ENCODE peak calls at places on chromosomes 3 and 15, in four cellular contexts. L, V, R and Z are unnamed samples.

GRCh38 chr3:5304789-5305680 is 117.5 kb downstream of the EDEM1 start:
- DNase-seq in L (peak), V (no peak), R (peak), Z (peak)

GRCh38 chr15:43204016-43204901 is 16.6 kb downstream of the EPB42 start:
- DNase-seq in L (no peak), V (no peak), R (peak), Z (peak)

GRCh38 chr15:68363353-68363752 is 68.6 kb downstream of the ITGA11 start:
- DNase-seq in L (no peak), V (no peak), R (no peak), Z (no peak)

GRCh38 chr3:86978111-86978528 is 12.8 kb downstream of the VGLL3 start:
- DNase-seq in L (no peak), V (no peak), R (no peak), Z (no peak)

GRCh38 chr3:120636790-120637401 is 40.8 kb downstream of the NDUFB4 start:
- DNase-seq in L (no peak), V (no peak), R (no peak), Z (no peak)

GRCh38 chr3:53495518-53496501 is 1.4 kb downstream of the CACNA1D start:
- DNase-seq in L (peak), V (no peak), R (peak), Z (no peak)

GRCh38 chr15:40928351-40928974 is 677 bp upstream of the DLL4 start:
- DNase-seq in L (peak), V (no peak), R (peak), Z (peak)

GRCh38 chr15:49282366-49282765 is 112.3 kb downstream of the GALK2 start:
- DNase-seq in L (no peak), V (no peak), R (no peak), Z (no peak)

GRCh38 chr15:38588672-38589071 is 24.1 kb upstream of the RASGRP1 start:
- DNase-seq in L (no peak), V (no peak), R (no peak), Z (no peak)

GRCh38 chr3:152346740-152347139 is 78.0 kb downstream of the MBNL1 start:
- DNase-seq in L (no peak), V (no peak), R (no peak), Z (no peak)

GRCh38 chr3:43882976-43883680 is 192.4 kb downstream of the ABHD5 start:
- DNase-seq in L (no peak), V (no peak), R (no peak), Z (no peak)

GRCh38 chr3:84586427-84586826 is 372.4 kb upstream of the CADM2 start:
- DNase-seq in L (no peak), V (no peak), R (no peak), Z (no peak)

GRCh38 chr15:85047271-85047948 is 65.8 kb downstream of the PDE8A start:
- DNase-seq in L (peak), V (no peak), R (no peak), Z (no peak)

GRCh38 chr3:196399485-196399945 is 32.7 kb downstream of the UBXN7 start:
- DNase-seq in L (no peak), V (no peak), R (no peak), Z (no peak)

GRCh38 chr3:143408771-143409170 is 289.2 kb downstream of the CHST2 start:
- DNase-seq in L (no peak), V (no peak), R (no peak), Z (no peak)

GRCh38 chr3:179750720-179751328 is 98.0 kb downstream of the USP13 start:
- DNase-seq in L (peak), V (no peak), R (peak), Z (peak)

GRCh38 chr3:125110016-125110875 is 54.4 kb upstream of the HEG1 start:
- DNase-seq in L (no peak), V (no peak), R (no peak), Z (no peak)

GRCh38 chr3:172129868-172130751 is 90.7 kb downstream of the FNDC3B start:
- DNase-seq in L (no peak), V (no peak), R (no peak), Z (no peak)

GRCh38 chr3:112638327-112639020 is 2.5 kb downstream of the CCDC80 start:
- DNase-seq in L (no peak), V (no peak), R (no peak), Z (no peak)

GRCh38 chr15:45611305-45611704 is 23.5 kb upstream of the SQOR start:
- DNase-seq in L (peak), V (no peak), R (no peak), Z (peak)

GRCh38 chr3:119695480-119695879 is 7.3 kb upstream of the CFAP91 start:
- DNase-seq in L (no peak), V (no peak), R (no peak), Z (peak)